ENCODE peak calls at places on chromosomes 7 and 10, in seven cellular contexts. E is astrocyte, A is endodermal cell, L is colonic mucosa, X is HCT116, F is neural progenitor cell, I is DND-41. P is an unnamed sample.

GRCh38 chr10:123380491-123381085 is 226.4 kb downstream of the BUB3 start:
- DNase-seq in E (peak; percentile 10), A (no peak), L (no peak), X (no peak), F (peak; percentile 23), I (no peak), P (no peak)

GRCh38 chr10:98028168-98028770 is 2.2 kb downstream of the CRTAC1 start:
- DNase-seq in E (no peak), A (peak; percentile 94), L (peak; percentile 61), X (peak; percentile 37), F (peak; percentile 91), I (peak; percentile 61), P (no peak)

GRCh38 chr7:112173214-112173905 is 32.8 kb downstream of the DOCK4 start:
- DNase-seq in E (no peak), A (no peak), L (no peak), X (no peak), F (no peak), I (no peak), P (no peak)

GRCh38 chr10:49114718-49115014 is 656 bp downstream of the VSTM4 start:
- DNase-seq in E (no peak), A (no peak), L (no peak), X (no peak), F (no peak), I (no peak), P (no peak)

GRCh38 chr7:140923358-140924006 is 1.2 kb downstream of the BRAF start:
- DNase-seq in E (peak; percentile 9), A (no peak), L (peak; percentile 22), X (no peak), F (peak; percentile 35), I (no peak), P (no peak)

GRCh38 chr7:2247141-2247985 is 5.3 kb downstream of the NUDT1 start:
- DNase-seq in E (no peak), A (peak; percentile 91), L (no peak), X (no peak), F (peak; percentile 84), I (no peak), P (no peak)

GRCh38 chr10:29874604-29875269 is 184.6 kb downstream of the JCAD start:
- DNase-seq in E (no peak), A (no peak), L (no peak), X (no peak), F (no peak), I (no peak), P (no peak)

GRCh38 chr10:79286318-79286951 is 60.8 kb upstream of the PPIF start:
- DNase-seq in E (no peak), A (no peak), L (peak; percentile 70), X (no peak), F (no peak), I (no peak), P (peak; percentile 90)

GRCh38 chr7:18041202-18041601 is 13.6 kb upstream of the PRPS1L1 start:
- DNase-seq in E (no peak), A (no peak), L (no peak), X (no peak), F (no peak), I (no peak), P (no peak)

GRCh38 chr10:3853547-3853989 is 68.6 kb upstream of the KLF6 start:
- DNase-seq in E (peak; percentile 6), A (no peak), L (peak; percentile 78), X (no peak), F (no peak), I (no peak), P (no peak)

GRCh38 chr10:75403144-75404022 is 1.8 kb upstream of the ZNF503 start:
- DNase-seq in E (no peak), A (peak; percentile 82), L (peak; percentile 55), X (no peak), F (peak; percentile 87), I (no peak), P (peak; percentile 82)

GRCh38 chr7:96224682-96225081 is 97.2 kb downstream of the SLC25A13 start:
- DNase-seq in E (no peak), A (peak; percentile 73), L (no peak), X (no peak), F (peak; percentile 42), I (no peak), P (no peak)

GRCh38 chr10:132319853-132320669 is 11.9 kb upstream of the LRRC27 start:
- DNase-seq in E (peak; percentile 87), A (no peak), L (no peak), X (no peak), F (no peak), I (no peak), P (no peak)
- H3K9ac ChIP-seq in E (peak overlapping the region; percentile 16), A (no peak overlapping the region), L (peak overlapping the region; percentile 43), X (peak overlapping the region; percentile 20), F (no peak overlapping the region), I (no peak overlapping the region), P (no peak overlapping the region)

GRCh38 chr7:90320014-90320413 is 1.1 kb downstream of the FAM237B start:
- DNase-seq in E (no peak), A (no peak), L (no peak), X (no peak), F (no peak), I (no peak), P (no peak)

GRCh38 chr7:90322837-90323236 is 1.7 kb upstream of the FAM237B start:
- DNase-seq in E (no peak), A (no peak), L (no peak), X (no peak), F (no peak), I (no peak), P (no peak)

GRCh38 chr7:90320801-90321494 is at the start of gene FAM237B:
- DNase-seq in E (peak; percentile 31), A (peak; percentile 77), L (no peak), X (no peak), F (peak; percentile 64), I (no peak), P (peak; percentile 62)

GRCh38 chr7:90320418-90320800 is 695 bp downstream of the FAM237B start:
- DNase-seq in E (no peak), A (no peak), L (no peak), X (no peak), F (no peak), I (no peak), P (no peak)
- H3K4me3 ChIP-seq in E (peak overlapping the region; percentile 43), A (peak overlapping the region; percentile 72), L (no peak overlapping the region), X (no peak overlapping the region), F (peak overlapping the region; percentile 53), I (no peak overlapping the region), P (no peak overlapping the region)

GRCh38 chr7:20269726-20270125 is 52.5 kb upstream of the MACC1 start:
- DNase-seq in E (peak; percentile 83), A (no peak), L (no peak), X (no peak), F (no peak), I (no peak), P (no peak)

GRCh38 chr7:20264623-20265022 is 47.4 kb upstream of the MACC1 start:
- DNase-seq in E (no peak), A (no peak), L (no peak), X (no peak), F (peak; percentile 48), I (no peak), P (no peak)

GRCh38 chr7:20270371-20270770 is 53.2 kb upstream of the MACC1 start:
- DNase-seq in E (no peak), A (no peak), L (no peak), X (no peak), F (no peak), I (no peak), P (no peak)

GRCh38 chr7:20268832-20269231 is 51.6 kb upstream of the MACC1 start:
- DNase-seq in E (peak; percentile 63), A (no peak), L (no peak), X (no peak), F (no peak), I (no peak), P (no peak)

DNA sequence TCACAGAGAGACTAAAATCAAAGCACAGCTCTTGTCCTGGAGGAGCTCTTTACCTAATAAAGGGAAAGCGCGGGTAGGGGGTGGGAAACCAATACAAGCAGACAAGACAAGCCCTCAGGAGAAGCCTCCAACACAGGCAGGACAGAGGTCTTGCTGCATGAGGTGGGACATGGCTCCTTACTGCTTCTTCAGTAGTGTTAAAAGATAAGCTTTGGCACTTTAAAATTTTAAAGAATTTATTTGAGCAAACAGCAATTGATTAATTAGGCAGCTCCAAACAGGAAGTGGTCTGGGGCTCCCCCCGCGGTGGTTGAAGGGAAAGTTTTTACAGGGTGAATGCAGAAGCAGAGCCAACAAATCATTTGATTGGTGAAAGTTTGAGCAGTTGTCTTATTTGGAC is 50.3 kb upstream of the MACC1 start:
- DNase-seq in E (no peak), A (peak; percentile 62), L (no peak), X (no peak), F (peak; percentile 35), I (peak; percentile 4), P (peak; percentile 46)
- TF ChIP-seq CTCF in E (no peak), A (peak; percentile 60), L (no peak), X (no peak), F (peak; percentile 33), I (no peak), P (no peak)

DNA sequence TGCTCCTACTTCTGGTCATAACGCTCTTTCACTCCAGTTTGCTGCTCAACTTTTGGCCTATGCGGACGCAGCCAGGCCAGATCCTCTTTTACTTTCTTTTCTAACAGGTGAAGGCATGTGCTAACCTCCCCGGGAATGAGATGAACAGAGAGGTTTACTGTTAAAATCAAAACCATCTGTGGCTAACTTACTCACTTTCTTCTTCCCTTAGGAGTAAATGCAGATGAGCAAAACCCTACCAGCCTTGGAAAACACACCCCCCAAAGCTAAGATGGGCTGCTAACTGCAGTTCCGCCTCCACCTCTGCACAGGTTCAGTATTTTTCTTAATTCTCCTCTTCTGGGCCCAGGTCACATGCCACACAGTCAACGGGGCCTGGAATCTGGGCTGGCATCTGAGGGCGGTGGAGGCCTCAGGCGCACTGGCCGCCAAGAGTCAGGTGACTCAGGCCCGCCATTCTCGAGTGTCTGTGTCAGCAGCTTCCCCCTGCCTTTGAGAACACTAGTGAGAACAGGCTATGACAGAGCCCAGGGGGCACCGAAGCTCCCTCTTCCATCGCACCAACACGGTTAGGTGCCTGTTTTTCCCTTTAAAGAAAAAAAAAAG is 11.1 kb downstream of the FAM53B start:
- DNase-seq in E (peak; percentile 44), A (peak; percentile 36), L (peak; percentile 56), X (no peak), F (no peak), I (no peak), P (peak; percentile 88)
- H3K9ac ChIP-seq in E (peak overlapping the region; percentile 32), A (no peak overlapping the region), L (no peak overlapping the region), X (no peak overlapping the region), F (no peak overlapping the region), I (peak overlapping the region; percentile 90), P (peak overlapping the region; percentile 41)

GRCh38 chr7:4561775-4562174 is 120.3 kb upstream of the FOXK1 start:
- DNase-seq in E (no peak), A (peak; percentile 52), L (no peak), X (peak; percentile 4), F (peak; percentile 58), I (no peak), P (no peak)
- H3K4me3 ChIP-seq in E (no peak overlapping the region), A (no peak overlapping the region), L (no peak overlapping the region), X (no peak overlapping the region), F (no peak overlapping the region), I (no peak overlapping the region), P (no peak overlapping the region)